ENCODE peak calls at places on chromosomes 2 and 18, in eight cellular contexts. One of them, this sample, is unnamed.

GRCh38 chr2:239253705-239254104 is 147.1 kb downstream of the HDAC4 start:
- DNase-seq in NCI-H345: no peak
- DNase-seq in activated T-cell treated with anti-CD3 and anti-CD28 coated beads for 24 hours: no peak
- DNase-seq in NCI-H446 treated with DMSO at 0.1 percent for 48 hours: no peak
- DNase-seq in activated gamma-delta T cell treated with Interleukin-2 at 50 U/mL for 16 hours: no peak
- DNase-seq in NCI-H510A treated with DMSO at 0.1 percent for 48 hours: no peak
- DNase-seq in upper lobe of left lung: no peak
- DNase-seq in mucosa of gallbladder: no peak
- DNase-seq in this sample: no peak

GRCh38 chr2:126722546-126722945 is 66.6 kb downstream of the GYPC start:
- DNase-seq in NCI-H345: no peak
- DNase-seq in activated T-cell treated with anti-CD3 and anti-CD28 coated beads for 24 hours: no peak
- DNase-seq in NCI-H446 treated with DMSO at 0.1 percent for 48 hours: no peak
- DNase-seq in activated gamma-delta T cell treated with Interleukin-2 at 50 U/mL for 16 hours: no peak
- DNase-seq in NCI-H510A treated with DMSO at 0.1 percent for 48 hours: no peak
- DNase-seq in upper lobe of left lung: no peak
- DNase-seq in mucosa of gallbladder: peak; percentile 7
- DNase-seq in this sample: no peak

GRCh38 chr2:104368089-104368488 is 485.8 kb upstream of the POU3F3 start:
- DNase-seq in NCI-H345: no peak
- DNase-seq in activated T-cell treated with anti-CD3 and anti-CD28 coated beads for 24 hours: no peak
- DNase-seq in NCI-H446 treated with DMSO at 0.1 percent for 48 hours: no peak
- DNase-seq in activated gamma-delta T cell treated with Interleukin-2 at 50 U/mL for 16 hours: no peak
- DNase-seq in NCI-H510A treated with DMSO at 0.1 percent for 48 hours: no peak
- DNase-seq in upper lobe of left lung: no peak
- DNase-seq in mucosa of gallbladder: no peak
- DNase-seq in this sample: no peak

GRCh38 chr18:24726727-24727539 is 266.5 kb downstream of the HRH4 start:
- DNase-seq in NCI-H345: peak; percentile 80
- DNase-seq in activated T-cell treated with anti-CD3 and anti-CD28 coated beads for 24 hours: peak; percentile 33
- DNase-seq in NCI-H446 treated with DMSO at 0.1 percent for 48 hours: peak; percentile 86
- DNase-seq in activated gamma-delta T cell treated with Interleukin-2 at 50 U/mL for 16 hours: peak; percentile 48
- DNase-seq in NCI-H510A treated with DMSO at 0.1 percent for 48 hours: peak; percentile 78
- DNase-seq in upper lobe of left lung: no peak
- DNase-seq in mucosa of gallbladder: peak; percentile 56
- DNase-seq in this sample: peak; percentile 86

GRCh38 chr2:170313636-170314348 is 135.8 kb downstream of the MYO3B start:
- DNase-seq in NCI-H345: peak; percentile 72
- DNase-seq in activated T-cell treated with anti-CD3 and anti-CD28 coated beads for 24 hours: no peak
- DNase-seq in NCI-H446 treated with DMSO at 0.1 percent for 48 hours: peak; percentile 37
- DNase-seq in activated gamma-delta T cell treated with Interleukin-2 at 50 U/mL for 16 hours: no peak
- DNase-seq in NCI-H510A treated with DMSO at 0.1 percent for 48 hours: peak; percentile 70
- DNase-seq in upper lobe of left lung: no peak
- DNase-seq in mucosa of gallbladder: no peak
- DNase-seq in this sample: no peak

GRCh38 chr2:86441789-86442641 is 844 bp downstream of the KDM3A start:
- DNase-seq in NCI-H345: peak; percentile 52
- DNase-seq in activated T-cell treated with anti-CD3 and anti-CD28 coated beads for 24 hours: peak; percentile 49
- DNase-seq in NCI-H446 treated with DMSO at 0.1 percent for 48 hours: no peak
- DNase-seq in activated gamma-delta T cell treated with Interleukin-2 at 50 U/mL for 16 hours: peak; percentile 73
- DNase-seq in NCI-H510A treated with DMSO at 0.1 percent for 48 hours: peak; percentile 32
- DNase-seq in upper lobe of left lung: peak; percentile 91
- DNase-seq in mucosa of gallbladder: peak; percentile 53
- DNase-seq in this sample: peak; percentile 50

GRCh38 chr18:59675346-59675745 is 21.9 kb downstream of the CCBE1 start:
- DNase-seq in NCI-H345: no peak
- DNase-seq in activated T-cell treated with anti-CD3 and anti-CD28 coated beads for 24 hours: no peak
- DNase-seq in NCI-H446 treated with DMSO at 0.1 percent for 48 hours: no peak
- DNase-seq in activated gamma-delta T cell treated with Interleukin-2 at 50 U/mL for 16 hours: no peak
- DNase-seq in NCI-H510A treated with DMSO at 0.1 percent for 48 hours: no peak
- DNase-seq in upper lobe of left lung: no peak
- DNase-seq in mucosa of gallbladder: no peak
- DNase-seq in this sample: no peak

GRCh38 chr2:108492364-108492763 is 41.9 kb upstream of the LIMS1 start:
- DNase-seq in NCI-H345: no peak
- DNase-seq in activated T-cell treated with anti-CD3 and anti-CD28 coated beads for 24 hours: no peak
- DNase-seq in NCI-H446 treated with DMSO at 0.1 percent for 48 hours: no peak
- DNase-seq in activated gamma-delta T cell treated with Interleukin-2 at 50 U/mL for 16 hours: no peak
- DNase-seq in NCI-H510A treated with DMSO at 0.1 percent for 48 hours: no peak
- DNase-seq in upper lobe of left lung: no peak
- DNase-seq in mucosa of gallbladder: no peak
- DNase-seq in this sample: peak; percentile 94

GRCh38 chr2:54052825-54053718 is 62.3 kb upstream of the ACYP2 start:
- DNase-seq in NCI-H345: no peak
- DNase-seq in activated T-cell treated with anti-CD3 and anti-CD28 coated beads for 24 hours: no peak
- DNase-seq in NCI-H446 treated with DMSO at 0.1 percent for 48 hours: no peak
- DNase-seq in activated gamma-delta T cell treated with Interleukin-2 at 50 U/mL for 16 hours: no peak
- DNase-seq in NCI-H510A treated with DMSO at 0.1 percent for 48 hours: no peak
- DNase-seq in upper lobe of left lung: no peak
- DNase-seq in mucosa of gallbladder: no peak
- DNase-seq in this sample: no peak

GRCh38 chr2:218229851-218230250 is 12.9 kb downstream of the ARPC2 start:
- DNase-seq in NCI-H345: no peak
- DNase-seq in activated T-cell treated with anti-CD3 and anti-CD28 coated beads for 24 hours: no peak
- DNase-seq in NCI-H446 treated with DMSO at 0.1 percent for 48 hours: no peak
- DNase-seq in activated gamma-delta T cell treated with Interleukin-2 at 50 U/mL for 16 hours: no peak
- DNase-seq in NCI-H510A treated with DMSO at 0.1 percent for 48 hours: no peak
- DNase-seq in upper lobe of left lung: no peak
- DNase-seq in mucosa of gallbladder: no peak
- DNase-seq in this sample: no peak

GRCh38 chr2:240566203-240567136 is 1.8 kb upstream of the RNPEPL1 start:
- DNase-seq in NCI-H345: peak; percentile 94
- DNase-seq in activated T-cell treated with anti-CD3 and anti-CD28 coated beads for 24 hours: peak; percentile 94
- DNase-seq in NCI-H446 treated with DMSO at 0.1 percent for 48 hours: no peak
- DNase-seq in activated gamma-delta T cell treated with Interleukin-2 at 50 U/mL for 16 hours: peak; percentile 95
- DNase-seq in NCI-H510A treated with DMSO at 0.1 percent for 48 hours: peak; percentile 83
- DNase-seq in upper lobe of left lung: peak; percentile 99
- DNase-seq in mucosa of gallbladder: peak; percentile 94
- DNase-seq in this sample: peak; percentile 70

GRCh38 chr2:65370387-65371093 is 61.9 kb downstream of the SPRED2 start:
- DNase-seq in NCI-H345: no peak
- DNase-seq in activated T-cell treated with anti-CD3 and anti-CD28 coated beads for 24 hours: no peak
- DNase-seq in NCI-H446 treated with DMSO at 0.1 percent for 48 hours: no peak
- DNase-seq in activated gamma-delta T cell treated with Interleukin-2 at 50 U/mL for 16 hours: no peak
- DNase-seq in NCI-H510A treated with DMSO at 0.1 percent for 48 hours: peak; percentile 65
- DNase-seq in upper lobe of left lung: no peak
- DNase-seq in mucosa of gallbladder: no peak
- DNase-seq in this sample: no peak

GRCh38 chr2:134706587-134707329 is 12.0 kb downstream of the TMEM163 start:
- DNase-seq in NCI-H345: no peak
- DNase-seq in activated T-cell treated with anti-CD3 and anti-CD28 coated beads for 24 hours: no peak
- DNase-seq in NCI-H446 treated with DMSO at 0.1 percent for 48 hours: no peak
- DNase-seq in activated gamma-delta T cell treated with Interleukin-2 at 50 U/mL for 16 hours: no peak
- DNase-seq in NCI-H510A treated with DMSO at 0.1 percent for 48 hours: no peak
- DNase-seq in upper lobe of left lung: no peak
- DNase-seq in mucosa of gallbladder: no peak
- DNase-seq in this sample: no peak

GRCh38 chr2:149767516-149767974 is 180.0 kb upstream of the MMADHC start:
- DNase-seq in NCI-H345: no peak
- DNase-seq in activated T-cell treated with anti-CD3 and anti-CD28 coated beads for 24 hours: no peak
- DNase-seq in NCI-H446 treated with DMSO at 0.1 percent for 48 hours: peak; percentile 29
- DNase-seq in activated gamma-delta T cell treated with Interleukin-2 at 50 U/mL for 16 hours: no peak
- DNase-seq in NCI-H510A treated with DMSO at 0.1 percent for 48 hours: no peak
- DNase-seq in upper lobe of left lung: no peak
- DNase-seq in mucosa of gallbladder: no peak
- DNase-seq in this sample: peak; percentile 59

GRCh38 chr2:112733449-112733848 is 12.6 kb downstream of the NT5DC4 start:
- DNase-seq in NCI-H345: no peak
- DNase-seq in activated T-cell treated with anti-CD3 and anti-CD28 coated beads for 24 hours: no peak
- DNase-seq in NCI-H446 treated with DMSO at 0.1 percent for 48 hours: no peak
- DNase-seq in activated gamma-delta T cell treated with Interleukin-2 at 50 U/mL for 16 hours: no peak
- DNase-seq in NCI-H510A treated with DMSO at 0.1 percent for 48 hours: no peak
- DNase-seq in upper lobe of left lung: no peak
- DNase-seq in mucosa of gallbladder: no peak
- DNase-seq in this sample: no peak

GRCh38 chr2:149613712-149614111 is 26.1 kb upstream of the MMADHC start:
- DNase-seq in NCI-H345: no peak
- DNase-seq in activated T-cell treated with anti-CD3 and anti-CD28 coated beads for 24 hours: no peak
- DNase-seq in NCI-H446 treated with DMSO at 0.1 percent for 48 hours: no peak
- DNase-seq in activated gamma-delta T cell treated with Interleukin-2 at 50 U/mL for 16 hours: no peak
- DNase-seq in NCI-H510A treated with DMSO at 0.1 percent for 48 hours: no peak
- DNase-seq in upper lobe of left lung: no peak
- DNase-seq in mucosa of gallbladder: no peak
- DNase-seq in this sample: peak; percentile 88

GRCh38 chr2:147623328-147623727 is 221.5 kb upstream of the ACVR2A start:
- DNase-seq in NCI-H345: no peak
- DNase-seq in activated T-cell treated with anti-CD3 and anti-CD28 coated beads for 24 hours: no peak
- DNase-seq in NCI-H446 treated with DMSO at 0.1 percent for 48 hours: no peak
- DNase-seq in activated gamma-delta T cell treated with Interleukin-2 at 50 U/mL for 16 hours: no peak
- DNase-seq in NCI-H510A treated with DMSO at 0.1 percent for 48 hours: no peak
- DNase-seq in upper lobe of left lung: no peak
- DNase-seq in mucosa of gallbladder: no peak
- DNase-seq in this sample: no peak

GRCh38 chr2:136185991-136186771 is 68.2 kb upstream of the CXCR4 start:
- DNase-seq in NCI-H345: no peak
- DNase-seq in activated T-cell treated with anti-CD3 and anti-CD28 coated beads for 24 hours: no peak
- DNase-seq in NCI-H446 treated with DMSO at 0.1 percent for 48 hours: peak; percentile 25
- DNase-seq in activated gamma-delta T cell treated with Interleukin-2 at 50 U/mL for 16 hours: no peak
- DNase-seq in NCI-H510A treated with DMSO at 0.1 percent for 48 hours: no peak
- DNase-seq in upper lobe of left lung: no peak
- DNase-seq in mucosa of gallbladder: no peak
- DNase-seq in this sample: no peak

GRCh38 chr2:10257500-10258147 is 45.1 kb upstream of the HPCAL1 start:
- DNase-seq in NCI-H345: no peak
- DNase-seq in activated T-cell treated with anti-CD3 and anti-CD28 coated beads for 24 hours: no peak
- DNase-seq in NCI-H446 treated with DMSO at 0.1 percent for 48 hours: no peak
- DNase-seq in activated gamma-delta T cell treated with Interleukin-2 at 50 U/mL for 16 hours: no peak
- DNase-seq in NCI-H510A treated with DMSO at 0.1 percent for 48 hours: no peak
- DNase-seq in upper lobe of left lung: no peak
- DNase-seq in mucosa of gallbladder: no peak
- DNase-seq in this sample: no peak

GRCh38 chr18:60804412-60804811 is 431.8 kb upstream of the MC4R start:
- DNase-seq in NCI-H345: no peak
- DNase-seq in activated T-cell treated with anti-CD3 and anti-CD28 coated beads for 24 hours: no peak
- DNase-seq in NCI-H446 treated with DMSO at 0.1 percent for 48 hours: no peak
- DNase-seq in activated gamma-delta T cell treated with Interleukin-2 at 50 U/mL for 16 hours: no peak
- DNase-seq in NCI-H510A treated with DMSO at 0.1 percent for 48 hours: no peak
- DNase-seq in upper lobe of left lung: no peak
- DNase-seq in mucosa of gallbladder: no peak
- DNase-seq in this sample: no peak

GRCh38 chr2:220034356-220035121 is 407.1 kb downstream of the SLC4A3 start:
- DNase-seq in NCI-H345: no peak
- DNase-seq in activated T-cell treated with anti-CD3 and anti-CD28 coated beads for 24 hours: no peak
- DNase-seq in NCI-H446 treated with DMSO at 0.1 percent for 48 hours: no peak
- DNase-seq in activated gamma-delta T cell treated with Interleukin-2 at 50 U/mL for 16 hours: no peak
- DNase-seq in NCI-H510A treated with DMSO at 0.1 percent for 48 hours: no peak
- DNase-seq in upper lobe of left lung: no peak
- DNase-seq in mucosa of gallbladder: no peak
- DNase-seq in this sample: peak; percentile 72

GRCh38 chr2:21256006-21256405 is 132.2 kb downstream of the TDRD15 start:
- DNase-seq in NCI-H345: peak; percentile 82
- DNase-seq in activated T-cell treated with anti-CD3 and anti-CD28 coated beads for 24 hours: no peak
- DNase-seq in NCI-H446 treated with DMSO at 0.1 percent for 48 hours: no peak
- DNase-seq in activated gamma-delta T cell treated with Interleukin-2 at 50 U/mL for 16 hours: no peak
- DNase-seq in NCI-H510A treated with DMSO at 0.1 percent for 48 hours: peak; percentile 37
- DNase-seq in upper lobe of left lung: no peak
- DNase-seq in mucosa of gallbladder: peak; percentile 74
- DNase-seq in this sample: no peak

GRCh38 chr18:22547807-22548561 is 130.3 kb upstream of the CTAGE1 start:
- DNase-seq in NCI-H345: no peak
- DNase-seq in activated T-cell treated with anti-CD3 and anti-CD28 coated beads for 24 hours: no peak
- DNase-seq in NCI-H446 treated with DMSO at 0.1 percent for 48 hours: no peak
- DNase-seq in activated gamma-delta T cell treated with Interleukin-2 at 50 U/mL for 16 hours: no peak
- DNase-seq in NCI-H510A treated with DMSO at 0.1 percent for 48 hours: no peak
- DNase-seq in upper lobe of left lung: no peak
- DNase-seq in mucosa of gallbladder: no peak
- DNase-seq in this sample: peak; percentile 53

GRCh38 chr2:227312579-227312978 is 12.5 kb upstream of the MFF start:
- DNase-seq in NCI-H345: no peak
- DNase-seq in activated T-cell treated with anti-CD3 and anti-CD28 coated beads for 24 hours: no peak
- DNase-seq in NCI-H446 treated with DMSO at 0.1 percent for 48 hours: no peak
- DNase-seq in activated gamma-delta T cell treated with Interleukin-2 at 50 U/mL for 16 hours: no peak
- DNase-seq in NCI-H510A treated with DMSO at 0.1 percent for 48 hours: no peak
- DNase-seq in upper lobe of left lung: no peak
- DNase-seq in mucosa of gallbladder: no peak
- DNase-seq in this sample: no peak

GRCh38 chr2:208820289-208820688 is 413.7 kb downstream of the PTH2R start:
- DNase-seq in NCI-H345: peak; percentile 51
- DNase-seq in activated T-cell treated with anti-CD3 and anti-CD28 coated beads for 24 hours: no peak
- DNase-seq in NCI-H446 treated with DMSO at 0.1 percent for 48 hours: peak; percentile 58
- DNase-seq in activated gamma-delta T cell treated with Interleukin-2 at 50 U/mL for 16 hours: no peak
- DNase-seq in NCI-H510A treated with DMSO at 0.1 percent for 48 hours: peak; percentile 52
- DNase-seq in upper lobe of left lung: no peak
- DNase-seq in mucosa of gallbladder: no peak
- DNase-seq in this sample: no peak

GRCh38 chr2:236040600-236041328 is 127.4 kb downstream of the GBX2 start:
- DNase-seq in NCI-H345: no peak
- DNase-seq in activated T-cell treated with anti-CD3 and anti-CD28 coated beads for 24 hours: no peak
- DNase-seq in NCI-H446 treated with DMSO at 0.1 percent for 48 hours: no peak
- DNase-seq in activated gamma-delta T cell treated with Interleukin-2 at 50 U/mL for 16 hours: no peak
- DNase-seq in NCI-H510A treated with DMSO at 0.1 percent for 48 hours: no peak
- DNase-seq in upper lobe of left lung: peak; percentile 56
- DNase-seq in mucosa of gallbladder: no peak
- DNase-seq in this sample: no peak

GRCh38 chr2:23385351-23385747 is 370 bp downstream of the KLHL29 start:
- DNase-seq in NCI-H345: peak; percentile 58
- DNase-seq in activated T-cell treated with anti-CD3 and anti-CD28 coated beads for 24 hours: no peak
- DNase-seq in NCI-H446 treated with DMSO at 0.1 percent for 48 hours: no peak
- DNase-seq in activated gamma-delta T cell treated with Interleukin-2 at 50 U/mL for 16 hours: no peak
- DNase-seq in NCI-H510A treated with DMSO at 0.1 percent for 48 hours: no peak
- DNase-seq in upper lobe of left lung: peak; percentile 90
- DNase-seq in mucosa of gallbladder: no peak
- DNase-seq in this sample: peak; percentile 36